ENCODE peak calls at places on chromosomes 3 and 15, in seven cellular contexts. D is HCT116, M is suprapubic skin, Z is K562, I is GM23338, S is Panc1, U is sigmoid colon. W is an unnamed sample. For H3K4me1, the result is how much of the 10 kb centered on the place peaks cover.

GRCh38 chr15:37059051-37059450 is 41.3 kb downstream of the MEIS2 start:
- DNase-seq in Z (no peak), D (peak), M (no peak), I (no peak), U (no peak), S (no peak), W (no peak)

GRCh38 chr3:183244981-183245476 is 8.0 kb upstream of the B3GNT5 start:
- DNase-seq in U (peak), I (peak), M (no peak), Z (no peak), D (no peak), S (no peak), W (no peak)

GRCh38 chr3:142602630-142603339 is 6.6 kb downstream of the PLS1 start:
- DNase-seq in D (no peak), S (no peak), Z (no peak), I (no peak), M (no peak), U (no peak), W (no peak)

GRCh38 chr15:39586387-39587171 is 5.7 kb downstream of the THBS1 start:
- DNase-seq in I (no peak), D (no peak), Z (no peak), M (no peak), U (no peak), S (no peak), W (no peak)

GRCh38 chr3:110174908-110175307 is 837.6 kb upstream of the DPPA4 start:
- DNase-seq in Z (no peak), M (no peak), D (no peak), U (no peak), I (no peak), S (no peak), W (no peak)

GRCh38 chr15:69093614-69094013 is 66.8 kb upstream of the GLCE start:
- DNase-seq in U (no peak), Z (no peak), M (no peak), D (no peak), S (no peak), I (no peak), W (no peak)

GRCh38 chr15:40310001-40310959 is 2.5 kb upstream of the PLCB2 start:
- DNase-seq in I (peak), Z (peak), M (no peak), S (peak), D (peak), U (peak), W (peak)

GRCh38 chr3:156059950-156060501 is 60.4 kb upstream of the KCNAB1 start:
- DNase-seq in S (no peak), I (peak), D (no peak), U (no peak), M (no peak), Z (no peak), W (no peak)

GRCh38 chr3:16516695-16517481 is 3.4 kb upstream of the RFTN1 start:
- DNase-seq in M (no peak), U (no peak), D (no peak), Z (peak), I (peak), S (no peak), W (no peak)

GRCh38 chr3:188187055-188187454 is 33.1 kb downstream of the LPP start:
- DNase-seq in U (no peak), I (no peak), S (peak), D (no peak), M (no peak), Z (no peak), W (no peak)

GRCh38 chr3:9217784-9218513 is 31.5 kb downstream of the SRGAP3 start:
- DNase-seq in Z (no peak), M (no peak), U (no peak), S (no peak), I (no peak), D (no peak), W (no peak)

GRCh38 chr3:177193706-177194268 is 3.5 kb downstream of the TBL1XR1 start:
- DNase-seq in I (no peak), Z (no peak), D (no peak), U (no peak), M (no peak), S (no peak), W (no peak)

GRCh38 chr3:29141197-29141911 is 139.5 kb upstream of the RBMS3 start:
- DNase-seq in Z (no peak), U (no peak), S (no peak), M (no peak), D (no peak), I (no peak), W (no peak)

GRCh38 chr3:58333206-58334012 is 717 bp downstream of the PXK start:
- DNase-seq in U (peak), S (no peak), I (peak), M (no peak), Z (peak), D (no peak), W (peak)

GRCh38 chr3:185976977-185977678 is 39.3 kb upstream of the TRA2B start:
- DNase-seq in M (peak), S (peak), U (peak), Z (peak), I (peak), D (peak), W (peak)

GRCh38 chr3:72203613-72204349 is 418.8 kb upstream of the PROK2 start:
- DNase-seq in S (no peak), U (no peak), M (no peak), Z (no peak), I (no peak), D (no peak), W (no peak)

GRCh38 chr15:68154923-68155559 is 50.1 kb downstream of the CALML4 start:
- DNase-seq in D (peak), Z (peak), M (no peak), I (peak), S (peak), U (no peak), W (no peak)

GRCh38 chr15:88419830-88420229 is 47.4 kb downstream of the MRPL46 start:
- DNase-seq in S (no peak), I (no peak), U (no peak), M (no peak), Z (no peak), D (no peak), W (no peak)

GRCh38 chr3:193829781-193830180 is 236.8 kb downstream of the OPA1 start:
- DNase-seq in U (no peak), M (no peak), S (no peak), D (peak), I (no peak), Z (no peak), W (peak)

GRCh38 chr3:126618021-126618420 is 36.9 kb downstream of the TXNRD3 start:
- DNase-seq in D (no peak), U (no peak), M (no peak), S (no peak), I (no peak), Z (no peak), W (no peak)

GRCh38 chr3:149654188-149654601 is 3.6 kb downstream of the WWTR1 start:
- DNase-seq in U (no peak), I (no peak), S (no peak), Z (no peak), M (no peak), D (no peak), W (no peak)

GRCh38 chr3:122353901-122354401 is 28.9 kb downstream of the CSTA start:
- DNase-seq in U (no peak), S (no peak), D (no peak), Z (no peak), M (no peak), I (no peak), W (no peak)

GRCh38 chr3:183033746-183034145 is 53.4 kb upstream of the DCUN1D1 start:
- DNase-seq in D (no peak), I (no peak), U (no peak), M (no peak), S (no peak), Z (no peak), W (no peak)

GRCh38 chr3:24336101-24336500 is 158.5 kb downstream of the THRB start:
- DNase-seq in Z (no peak), M (no peak), S (no peak), D (no peak), I (no peak), U (no peak), W (no peak)

GRCh38 chr15:45732544-45733130 is 97.8 kb downstream of the SQOR start:
- DNase-seq in S (no peak), M (no peak), D (no peak), U (peak), I (no peak), Z (no peak), W (no peak)

GRCh38 chr3:43503067-43503728 is 118.6 kb downstream of the ANO10 start:
- DNase-seq in D (peak), I (peak), S (no peak), Z (peak), U (no peak), M (no peak), W (no peak)

GRCh38 chr3:8453153-8453552 is 48.5 kb upstream of the LMCD1 start:
- DNase-seq in U (no peak), D (no peak), I (no peak), M (no peak), S (no peak), Z (no peak), W (no peak)

GRCh38 chr3:152126260-152126659 is 142.5 kb upstream of the MBNL1 start:
- DNase-seq in Z (no peak), S (no peak), D (no peak), I (no peak), U (no peak), M (no peak), W (no peak)
- TF ChIP-seq POLR2AphosphoS5 in Z (no peak), S (no peak), D (no peak), I (no peak), U (no peak), M (no peak), W (no peak)

GRCh38 chr15:42094512-42094963 is at the start of gene PLA2G4D:
- DNase-seq in U (no peak), D (no peak), Z (no peak), S (no peak), I (no peak), M (no peak), W (peak)
- H3K4me1 ChIP-seq in U (under half), D (under half), Z (under half), S (under half), I (under half), M (under half), W (under half)

DNA sequence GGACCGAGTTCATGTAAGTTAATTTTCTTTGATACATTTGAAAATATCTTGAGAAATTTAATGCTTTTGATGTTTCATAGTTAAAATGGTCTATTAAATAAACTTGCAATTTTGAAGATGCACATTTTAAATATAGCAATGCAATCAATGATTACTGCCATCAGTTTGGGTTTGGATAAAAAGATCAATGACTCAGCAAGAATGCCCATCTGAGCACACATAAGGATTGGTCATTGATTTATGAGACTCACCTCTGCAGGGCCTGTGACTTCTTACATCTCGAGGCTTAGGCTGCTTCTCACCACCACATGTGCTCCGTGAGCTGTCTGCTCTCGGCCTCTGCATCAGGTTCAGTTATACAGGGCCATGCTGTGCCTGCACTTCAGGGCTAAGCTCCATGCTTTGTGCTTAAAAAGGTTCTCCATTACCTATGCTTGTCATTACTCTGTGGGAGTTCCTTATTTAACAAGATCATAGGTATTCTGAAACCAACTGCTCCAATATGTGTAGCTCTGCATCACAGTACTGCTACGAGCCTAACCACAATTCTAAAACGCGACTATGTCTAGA is 887.5 kb downstream of the DIPK2A start:
- DNase-seq in D (no peak), M (no peak), I (peak), S (no peak), U (no peak), Z (no peak), W (no peak)
- TF ChIP-seq POLR2AphosphoS5 in D (no peak), M (no peak), I (no peak), S (no peak), U (no peak), Z (no peak), W (no peak)

DNA sequence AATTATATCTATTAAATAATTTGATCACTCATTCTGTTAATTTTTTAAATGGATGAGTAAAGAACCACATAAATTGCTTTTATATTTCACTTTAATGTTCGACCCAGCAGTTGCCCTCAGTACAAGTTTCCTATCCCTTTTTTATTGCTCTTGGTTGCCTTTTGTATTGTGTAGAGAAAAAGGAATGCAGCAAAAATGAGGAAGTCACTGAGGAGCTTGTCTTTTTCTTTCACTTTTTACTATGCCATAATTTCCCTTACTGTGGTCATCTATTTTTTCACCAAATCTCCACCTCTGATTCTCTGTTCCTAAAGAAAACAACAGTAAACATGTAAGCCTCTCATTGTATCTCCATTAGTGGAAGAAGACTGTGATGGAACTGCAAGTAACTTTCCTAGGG is 122.7 kb downstream of the B3GALNT1 start:
- DNase-seq in M (no peak), U (no peak), I (no peak), D (no peak), Z (no peak), S (no peak), W (no peak)
- H3K4me1 ChIP-seq in M (under half), U (under half), I (under half), D (under half), Z (under half), S (under half), W (under half)

DNA sequence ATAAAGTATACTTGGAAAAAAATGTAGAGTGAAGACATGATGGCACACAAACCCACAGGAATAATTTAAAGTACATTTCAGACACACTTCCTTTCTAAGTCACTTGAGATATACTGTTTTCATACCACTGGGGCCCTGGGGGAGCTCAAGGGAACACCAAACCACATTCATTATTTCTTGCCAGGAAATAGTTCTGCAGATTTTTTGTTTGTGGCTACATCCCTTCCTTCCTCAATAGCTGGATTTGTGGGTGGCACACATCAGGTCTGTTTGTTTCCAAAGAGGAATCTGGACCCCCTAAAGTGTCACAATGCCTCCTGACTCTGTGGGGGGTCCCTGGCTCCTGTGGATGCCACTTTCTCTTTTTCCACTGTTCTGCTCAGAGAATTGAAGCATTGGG is 153.5 kb upstream of the COL8A1 start:
- DNase-seq in S (no peak), I (no peak), Z (no peak), D (no peak), M (no peak), U (no peak), W (no peak)
- TF ChIP-seq POLR2AphosphoS5 in S (no peak), I (no peak), Z (no peak), D (no peak), M (no peak), U (no peak), W (no peak)

GRCh38 chr3:44989636-44990373 is 13.8 kb downstream of the EXOSC7 start:
- DNase-seq in D (no peak), M (no peak), Z (no peak), U (no peak), S (no peak), I (no peak), W (no peak)
- H3K4me1 ChIP-seq in D (under half), M (half or more), Z (under half), U (under half), S (under half), I (under half), W (under half)

GRCh38 chr15:89446260-89446891 is 50.0 kb downstream of the RHCG start:
- DNase-seq in D (no peak), U (no peak), S (no peak), I (no peak), M (no peak), Z (no peak), W (no peak)

GRCh38 chr15:89450076-89451006 is 46.0 kb downstream of the RHCG start:
- DNase-seq in D (no peak), Z (no peak), M (no peak), U (peak), I (no peak), S (no peak), W (no peak)

GRCh38 chr15:89447676-89448075 is 48.7 kb downstream of the RHCG start:
- DNase-seq in M (no peak), I (no peak), Z (no peak), S (no peak), U (no peak), D (no peak), W (no peak)

GRCh38 chr15:89451846-89452245 is 44.5 kb downstream of the RHCG start:
- DNase-seq in U (no peak), Z (no peak), M (no peak), I (no peak), S (no peak), D (no peak), W (no peak)

GRCh38 chr15:89448825-89449224 is 47.6 kb downstream of the RHCG start:
- DNase-seq in S (no peak), M (no peak), I (no peak), D (no peak), U (no peak), Z (no peak), W (no peak)
- TF ChIP-seq POLR2AphosphoS5 in S (no peak), M (no peak), I (no peak), D (no peak), U (no peak), Z (no peak), W (no peak)

W was measured in upper lobe of left lung.